ENCODE peak calls at places on chromosomes 2 and 18, in ten cellular contexts. K is amygdala, E is brain microvascular endothelial cell, B is activated T-cell treated with anti-CD3 and anti-CD28 coated beads for 4 hours, W is KG1, M is lung, Z is lower leg skin, J is NCI-H510A treated with DMSO at 0.1 percent for 48 hours, T is left cardiac atrium, L is BJ. S is an unnamed sample.

GRCh38 chr2:47088371-47089082 is 66.6 kb downstream of the STPG4 start:
- DNase-seq in E (peak), L (no peak), J (no peak), W (no peak), T (no peak), Z (no peak), M (no peak), K (no peak), B (no peak), S (no peak)

GRCh38 chr2:29223851-29224692 is 108.9 kb downstream of the CLIP4 start:
- DNase-seq in Z (peak), W (no peak), E (peak), L (no peak), J (no peak), B (no peak), M (peak), K (no peak), T (peak), S (no peak)

GRCh38 chr2:240021488-240022104 is 3.5 kb downstream of the NDUFA10 start:
- DNase-seq in L (no peak), B (peak), K (peak), M (peak), T (peak), E (peak), W (peak), J (peak), Z (no peak), S (peak)

GRCh38 chr2:19654310-19655090 is 247.3 kb downstream of the TTC32 start:
- DNase-seq in K (no peak), T (no peak), Z (no peak), W (no peak), L (no peak), J (no peak), B (no peak), M (no peak), E (no peak), S (no peak)

GRCh38 chr2:182730486-182730885 is 14.4 kb downstream of the DNAJC10 start:
- DNase-seq in B (no peak), E (no peak), J (no peak), M (no peak), Z (no peak), W (no peak), T (no peak), L (no peak), K (no peak), S (no peak)

GRCh38 chr2:217622205-217622621 is 380.6 kb downstream of the TNS1 start:
- DNase-seq in M (no peak), L (peak), W (no peak), Z (no peak), B (no peak), J (peak), E (peak), T (no peak), K (no peak), S (peak)

GRCh38 chr18:24651472-24651871 is 191.0 kb downstream of the HRH4 start:
- DNase-seq in K (no peak), Z (no peak), M (no peak), E (no peak), T (no peak), B (no peak), J (no peak), W (no peak), L (no peak), S (no peak)

GRCh38 chr2:26764078-26764887 is at the start of gene SLC35F6:
- DNase-seq in B (peak), T (peak), K (peak), J (peak), L (no peak), W (peak), Z (peak), M (peak), E (peak), S (peak)

GRCh38 chr2:73283545-73284295 is 558 bp downstream of the FBXO41 start:
- DNase-seq in T (no peak), E (no peak), J (no peak), M (no peak), W (no peak), K (no peak), L (no peak), B (no peak), Z (no peak), S (no peak)

GRCh38 chr18:74264303-74265020 is 27.3 kb downstream of the CYB5A start:
- DNase-seq in T (no peak), B (no peak), J (no peak), K (no peak), Z (no peak), M (no peak), W (no peak), L (no peak), E (no peak), S (no peak)

GRCh38 chr2:9753276-9753600 is 90.0 kb upstream of the TAF1B start:
- DNase-seq in E (peak), W (no peak), T (peak), Z (peak), J (no peak), K (no peak), L (peak), M (no peak), B (no peak), S (peak)

GRCh38 chr2:237165405-237166276 is 80.0 kb downstream of the COPS8 start:
- DNase-seq in W (no peak), M (no peak), T (no peak), K (no peak), J (no peak), B (no peak), L (no peak), Z (no peak), E (no peak), S (no peak)

GRCh38 chr18:58572181-58572580 is 56.7 kb downstream of the ALPK2 start:
- DNase-seq in L (peak), W (no peak), E (peak), B (no peak), M (no peak), K (no peak), J (no peak), Z (no peak), T (no peak), S (no peak)

GRCh38 chr2:152238021-152238420 is 62.5 kb upstream of the STAM2 start:
- DNase-seq in E (no peak), K (no peak), B (no peak), W (no peak), M (no peak), Z (no peak), L (no peak), J (no peak), T (no peak), S (no peak)

GRCh38 chr2:219459460-219460311 is 25.0 kb downstream of the SPEG start:
- DNase-seq in M (peak), B (peak), E (peak), L (no peak), W (no peak), J (peak), T (peak), Z (no peak), K (no peak), S (peak)

GRCh38 chr2:224027070-224027469 is 12.0 kb downstream of the SERPINE2 start:
- DNase-seq in L (no peak), K (no peak), Z (no peak), T (no peak), B (no peak), M (no peak), W (no peak), E (no peak), J (no peak), S (no peak)

GRCh38 chr2:218893349-218894167 is 12.9 kb downstream of the WNT10A start:
- DNase-seq in Z (no peak), L (no peak), M (no peak), J (no peak), B (no peak), E (no peak), W (no peak), K (no peak), T (no peak), S (no peak)

GRCh38 chr2:16931441-16931840 is 265.8 kb upstream of the CYRIA start:
- DNase-seq in K (no peak), Z (no peak), B (no peak), W (no peak), T (no peak), E (no peak), M (no peak), J (no peak), L (no peak), S (no peak)

GRCh38 chr18:55116855-55117254 is 157.6 kb upstream of the CCDC68 start:
- DNase-seq in M (no peak), K (no peak), W (no peak), L (no peak), E (no peak), Z (no peak), B (no peak), T (no peak), J (no peak), S (no peak)

GRCh38 chr18:59275406-59275949 is 2.2 kb upstream of the RAX start:
- DNase-seq in K (no peak), L (no peak), T (no peak), M (no peak), E (no peak), W (no peak), Z (no peak), B (no peak), J (no peak), S (no peak)

GRCh38 chr2:70029814-70030409 is 57.4 kb upstream of the PCBP1 start:
- DNase-seq in E (peak), M (peak), J (no peak), B (no peak), W (no peak), L (no peak), K (no peak), Z (peak), T (peak), S (peak)

GRCh38 chr2:240888130-240888889 is 7.6 kb downstream of the MAB21L4 start:
- DNase-seq in W (no peak), B (no peak), E (no peak), L (no peak), T (peak), J (no peak), K (no peak), Z (no peak), M (no peak), S (peak)

GRCh38 chr18:47168913-47169312 is 7.3 kb downstream of the IER3IP1 start:
- DNase-seq in T (no peak), J (no peak), E (no peak), L (no peak), W (no peak), B (no peak), M (no peak), Z (no peak), K (no peak), S (no peak)

GRCh38 chr2:226351711-226352110 is 447.9 kb downstream of the IRS1 start:
- DNase-seq in M (no peak), B (no peak), Z (no peak), J (no peak), E (no peak), K (no peak), L (no peak), T (no peak), W (no peak), S (no peak)

GRCh38 chr2:241540391-241540765 is 18.2 kb upstream of the BOK start:
- DNase-seq in E (no peak), J (no peak), M (peak), W (no peak), K (no peak), B (no peak), L (no peak), Z (no peak), T (no peak), S (no peak)

GRCh38 chr2:72824224-72824842 is 1.5 kb downstream of the EXOC6B start:
- DNase-seq in J (no peak), T (no peak), L (no peak), E (peak), B (no peak), Z (no peak), K (no peak), M (no peak), W (no peak), S (no peak)

GRCh38 chr2:223654384-223654915 is 52.3 kb upstream of the SCG2 start:
- DNase-seq in L (no peak), M (no peak), K (no peak), B (no peak), E (peak), Z (no peak), T (no peak), W (no peak), J (no peak), S (no peak)

GRCh38 chr2:164146478-164146877 is 410.7 kb upstream of the FIGN start:
- DNase-seq in L (no peak), T (no peak), E (no peak), Z (no peak), M (no peak), K (no peak), W (no peak), J (no peak), B (no peak), S (no peak)

GRCh38 chr2:60565472-60565871 is 12.0 kb upstream of the BCL11A start:
- DNase-seq in T (no peak), K (no peak), M (no peak), Z (no peak), B (no peak), E (no peak), J (no peak), L (no peak), W (no peak), S (no peak)

GRCh38 chr2:47239119-47239969 is 84.2 kb upstream of the STPG4 start:
- DNase-seq in B (no peak), Z (no peak), J (no peak), T (no peak), M (no peak), E (no peak), K (no peak), W (no peak), L (no peak), S (no peak)

S was measured in left ventricle myocardium superior.